ENCODE peak calls at places on chromosome 19, in six cellular contexts. X is heart right ventricle, Q is K562, Z is right lobe of liver, L is Panc1, R is psoas muscle. H is an unnamed sample. For H3K9me3 and H3K4me1, the result is how much of the 10 kb centered on the place peaks cover.

GRCh38 chr19:20244356-20244755 is 77.3 kb downstream of the ZNF486 start:
- ATAC-seq in L (no peak), Q (no peak), X (no peak), R (no peak), Z (no peak), H (no peak)

GRCh38 chr19:14048439-14049153 is 13.3 kb downstream of the PALM3 start:
- ATAC-seq in Z (peak), L (peak), X (peak), R (peak), Q (peak), H (no peak)

GRCh38 chr19:18948976-18949356 is 7.9 kb upstream of the HOMER3 start:
- ATAC-seq in Q (no peak), X (no peak), R (no peak), Z (no peak), L (no peak), H (no peak)

GRCh38 chr19:38253788-38254187 is 2.4 kb downstream of the PPP1R14A start:
- ATAC-seq in R (no peak), X (no peak), Z (no peak), L (no peak), Q (no peak), H (no peak)

GRCh38 chr19:46221981-46222610 is 7.4 kb upstream of the IGFL1 start:
- ATAC-seq in L (peak), Z (peak), Q (no peak), R (peak), X (peak), H (peak)

GRCh38 chr19:49475995-49476880 is 2.2 kb downstream of the FLT3LG start:
- ATAC-seq in R (peak), L (peak), X (no peak), Q (peak), Z (no peak), H (no peak)

GRCh38 chr19:45659096-45659729 is 8.8 kb upstream of the GIPR start:
- ATAC-seq in L (peak), Z (no peak), R (no peak), X (no peak), Q (peak), H (no peak)

GRCh38 chr19:56137405-56137804 is 3.7 kb upstream of the ZNF444 start:
- ATAC-seq in Z (peak), R (no peak), X (no peak), L (no peak), Q (no peak), H (no peak)

GRCh38 chr19:20616071-20616470 is 45.3 kb downstream of the ZNF626 start:
- ATAC-seq in R (no peak), Z (no peak), L (no peak), X (no peak), Q (no peak), H (no peak)

GRCh38 chr19:48746120-48746519 is 589 bp downstream of the IZUMO1 start:
- ATAC-seq in Z (no peak), X (no peak), Q (no peak), R (no peak), L (no peak), H (no peak)

GRCh38 chr19:15438577-15438976 is 11.2 kb downstream of the WIZ start:
- ATAC-seq in L (no peak), R (no peak), X (no peak), Q (no peak), Z (no peak), H (no peak)

GRCh38 chr19:2353159-2353894 is 6.7 kb upstream of the TMPRSS9 start:
- ATAC-seq in R (no peak), Z (no peak), X (no peak), Q (no peak), L (no peak), H (no peak)

GRCh38 chr19:38596057-38596981 is 21.4 kb downstream of the MAP4K1 start:
- ATAC-seq in L (peak), Z (peak), Q (peak), X (no peak), R (peak), H (no peak)

GRCh38 chr19:16095071-16095571 is 16.6 kb upstream of the RAB8A start:
- ATAC-seq in Q (no peak), X (peak), Z (peak), L (no peak), R (no peak), H (peak)

GRCh38 chr19:13938361-13939027 is at the start of gene PODNL1:
- ATAC-seq in Z (no peak), R (peak), X (peak), L (peak), Q (no peak), H (peak)

GRCh38 chr19:56476671-56477428 is at the start of gene ZNF667:
- ATAC-seq in R (no peak), Q (no peak), X (no peak), L (no peak), Z (no peak), H (no peak)

GRCh38 chr19:6588508-6589345 is 2.2 kb downstream of the CD70 start:
- ATAC-seq in L (no peak), Z (no peak), R (no peak), X (no peak), Q (peak), H (no peak)

GRCh38 chr19:6022570-6023049 is 44.7 kb upstream of the RANBP3 start:
- ATAC-seq in X (peak), L (peak), R (no peak), Q (peak), Z (peak), H (peak)

GRCh38 chr19:16384688-16385087 is 60.1 kb downstream of the KLF2 start:
- ATAC-seq in R (peak), X (no peak), Z (no peak), Q (no peak), L (no peak), H (no peak)

GRCh38 chr19:7254590-7254989 is 39.6 kb downstream of the INSR start:
- ATAC-seq in Z (peak), Q (no peak), R (no peak), X (no peak), L (no peak), H (no peak)

GRCh38 chr19:9941646-9942045 is 5.3 kb upstream of the OLFM2 start:
- ATAC-seq in Z (no peak), Q (no peak), L (no peak), R (no peak), X (no peak), H (peak)

GRCh38 chr19:24098359-24098758 is 11.4 kb downstream of the ZNF254 start:
- ATAC-seq in L (no peak), Q (no peak), R (no peak), X (no peak), Z (no peak), H (no peak)

GRCh38 chr19:53374288-53374687 is 8.8 kb downstream of the ZNF525 start:
- ATAC-seq in Z (no peak), Q (no peak), R (no peak), L (no peak), X (no peak), H (no peak)

DNA sequence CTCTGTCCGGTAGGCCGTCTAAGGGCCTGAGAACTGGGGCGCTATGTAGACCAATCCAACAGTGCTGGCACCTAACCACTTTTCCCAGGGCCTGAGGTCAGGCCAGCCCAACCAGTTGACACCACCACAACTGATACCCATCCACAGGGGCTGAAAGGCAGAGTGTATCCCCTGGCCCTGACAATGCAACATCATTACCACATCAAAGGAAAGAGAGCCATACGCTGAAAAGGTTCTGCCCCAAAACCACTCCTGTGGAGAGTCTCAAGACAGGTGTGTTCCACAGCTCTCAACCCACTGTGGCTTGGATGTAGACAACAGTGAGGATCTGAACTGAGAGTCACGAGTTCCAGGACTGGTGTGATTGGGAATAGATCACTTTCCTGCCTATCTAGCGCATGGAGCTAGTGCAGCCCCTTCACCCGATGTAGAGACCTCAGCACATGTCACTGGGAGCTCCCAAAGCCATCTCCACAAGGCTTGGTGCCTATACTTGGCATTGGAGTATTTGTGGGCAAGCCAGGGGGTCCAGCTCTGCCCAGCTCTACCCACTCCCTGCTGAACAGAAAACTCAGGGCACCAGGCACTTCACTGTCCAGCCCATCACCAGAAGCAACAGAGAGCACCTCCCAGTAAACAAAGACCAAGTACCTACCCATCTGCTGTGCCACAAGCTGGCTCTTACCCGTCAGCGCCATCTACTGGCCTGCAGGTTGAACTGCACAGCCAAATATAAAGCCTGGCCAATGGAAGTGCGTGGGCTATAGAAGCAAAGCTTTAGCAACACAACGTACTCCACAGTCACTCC is 579.5 kb downstream of the UQCRFS1 start:
- ATAC-seq in L (peak), Z (peak), Q (peak), X (no peak), R (peak), H (no peak)
- H3K9me3 ChIP-seq in L (under half), Z (under half), Q (under half), X (under half), R (under half), H (under half)

GRCh38 chr19:40693150-40693788 is 2.8 kb upstream of the NUMBL start:
- ATAC-seq in L (no peak), Q (no peak), R (no peak), X (no peak), Z (no peak), H (no peak)
- TF ChIP-seq CTCF in L (no peak), Q (no peak), R (peak), X (no peak), Z (no peak), H (no peak)

DNA sequence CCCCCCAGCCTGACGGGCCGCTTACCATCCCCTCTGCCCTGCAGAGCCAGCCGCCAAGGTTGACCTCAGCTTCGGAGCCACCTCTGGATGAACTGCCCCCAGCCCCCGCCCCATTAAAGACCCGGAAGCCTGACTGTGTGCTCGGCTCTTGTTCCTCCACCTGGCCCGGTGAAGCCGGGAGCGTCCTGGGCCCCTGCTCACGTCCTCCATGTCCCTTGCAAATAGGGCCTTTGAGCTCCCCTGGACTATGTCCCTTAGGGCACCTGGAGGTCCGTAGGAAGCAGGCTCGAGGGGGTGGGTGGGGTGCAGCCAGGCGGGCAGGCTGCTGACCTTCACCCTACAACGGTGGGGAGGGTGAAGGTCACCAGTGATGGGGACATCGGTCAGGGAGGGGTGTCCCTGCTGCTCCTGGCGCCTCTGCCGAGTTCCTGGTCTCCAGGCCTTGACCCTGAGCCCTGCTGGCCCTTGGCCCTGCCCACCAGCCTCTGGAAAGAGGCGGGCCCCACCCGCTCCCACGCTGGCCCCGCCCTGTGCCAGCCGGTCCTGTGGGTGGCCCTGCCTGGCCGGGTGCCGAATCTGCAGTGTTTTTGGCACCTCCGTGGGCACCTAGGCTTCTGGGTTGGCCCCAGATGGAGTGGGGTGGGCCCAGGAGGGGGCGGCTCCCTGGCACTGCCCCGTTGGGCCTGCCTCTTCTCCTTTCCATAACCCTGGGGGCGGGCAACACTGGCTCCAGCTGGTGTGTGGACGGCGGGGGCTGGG is 3.3 kb downstream of the ATP5F1D start:
- ATAC-seq in R (peak), X (peak), Q (no peak), L (no peak), Z (peak), H (no peak)
- H3K4me1 ChIP-seq in R (half or more), X (half or more), Q (half or more), L (under half), Z (under half), H (half or more)

DNA sequence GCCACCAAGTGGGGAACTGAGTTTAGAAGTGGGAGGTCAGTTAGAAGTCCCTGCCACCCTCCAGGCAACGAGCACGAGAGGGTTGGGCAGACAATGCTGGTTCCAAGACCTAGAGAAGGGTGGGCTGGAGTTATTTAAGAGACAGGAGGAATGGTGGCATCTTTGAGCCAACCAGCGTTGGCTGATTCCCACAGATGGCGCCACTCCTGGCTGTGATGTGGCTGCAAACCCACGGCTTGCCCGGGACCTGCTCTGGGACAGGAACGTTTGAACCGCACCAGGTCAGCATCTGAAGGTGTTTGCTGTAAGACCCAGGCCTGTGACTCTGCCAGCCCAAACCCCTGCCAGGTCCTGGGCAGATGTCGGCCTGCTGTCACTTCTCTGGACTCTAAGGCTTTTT is 42.8 kb downstream of the BICRA start:
- ATAC-seq in L (no peak), R (no peak), Z (no peak), X (no peak), Q (no peak), H (no peak)
- H3K9me3 ChIP-seq in L (under half), R (under half), Z (under half), X (under half), Q (under half), H (under half)

GRCh38 chr19:4343845-4344713 is 717 bp downstream of the MPND start:
- ATAC-seq in R (no peak), X (no peak), L (no peak), Q (no peak), Z (no peak), H (no peak)

GRCh38 chr19:4347521-4347920 is 4.2 kb downstream of the MPND start:
- ATAC-seq in R (no peak), Q (no peak), L (no peak), Z (no peak), X (no peak), H (no peak)

GRCh38 chr19:4345656-4346383 is 2.5 kb downstream of the MPND start:
- ATAC-seq in Z (peak), L (no peak), Q (no peak), R (no peak), X (no peak), H (no peak)

GRCh38 chr19:4342421-4343055 is 824 bp upstream of the MPND start:
- ATAC-seq in L (peak), Z (peak), Q (peak), R (peak), X (peak), H (peak)

DNA sequence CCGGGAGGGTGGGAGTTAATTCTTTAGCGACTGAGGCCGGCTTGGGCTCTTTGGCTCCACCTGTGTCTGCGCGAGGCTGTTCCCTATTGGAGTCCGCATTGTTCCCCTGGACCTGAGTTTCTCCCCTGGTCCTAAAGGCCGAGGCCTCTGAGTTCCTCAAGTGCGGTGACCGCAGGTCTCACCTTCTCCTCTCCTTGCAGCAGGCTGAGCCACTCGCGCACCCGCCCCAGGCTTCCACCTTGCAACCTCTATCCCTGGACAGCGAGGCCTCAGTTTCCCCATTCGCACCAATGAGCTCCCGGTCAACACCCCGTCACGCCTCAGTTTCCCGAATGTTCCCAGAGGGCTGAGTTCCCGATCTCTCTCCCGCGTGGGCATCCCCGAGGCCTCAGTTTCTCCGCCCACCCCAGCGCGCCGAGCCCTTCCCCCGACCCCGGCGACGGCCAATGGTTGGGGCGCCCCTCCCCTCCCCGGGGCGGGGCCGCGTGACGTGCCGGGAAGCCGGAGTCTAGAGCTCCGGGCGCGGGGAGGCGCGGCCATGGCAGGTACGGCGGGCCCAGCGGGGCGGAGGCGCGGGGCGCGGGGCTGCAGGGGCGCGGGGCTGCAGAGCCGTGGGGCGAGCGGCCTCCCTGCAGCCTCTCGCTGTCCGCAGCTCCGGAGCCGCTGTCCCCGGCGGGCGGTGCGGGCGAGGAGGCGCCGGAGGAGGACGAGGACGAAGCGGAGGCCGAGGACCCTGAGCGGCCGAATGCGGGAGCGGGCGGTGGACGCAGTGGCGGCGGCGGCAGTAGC is at the start of gene MPND:
- ATAC-seq in X (peak), Z (peak), L (peak), Q (peak), R (peak), H (peak)
- TF ChIP-seq CTCF in X (peak), Z (no peak), L (no peak), Q (peak), R (peak), H (no peak)

H was measured in gastroesophageal sphincter.